ENCODE peak calls at places on chromosomes 7 and 10, in eight cellular contexts. R is GM12865; F is NCI-H1105 treated with DMSO at 0.1 percent for 48 hours; A is T-helper 2 cell; O is endothelial cell; V is activated T-helper 1 cell treated with anti-CD3 and anti-CD28 coated beads, Interleukin-12 subunit alpha, Interleukin-12 subunit beta, Interleukin-2, Interleukin-4 antibody, amounts not matched to agents 30 ng/mL and 10 ng/mL and 1 ng/mL, durations not matched to agents 14 hours and 24 hours and 36 hours; Z is HEK293T; E is upper lobe of right lung. P is an unnamed sample.

GRCh38 chr7:121259826-121260225 is 69.0 kb upstream of the WNT16 start:
- DNase-seq in A (no peak), F (no peak), E (no peak), R (no peak), V (no peak), O (no peak), Z (no peak), P (no peak)

GRCh38 chr10:97503413-97503812 is 4.7 kb downstream of the UBTD1 start:
- DNase-seq in V (no peak), O (no peak), R (no peak), E (peak), A (no peak), F (no peak), Z (no peak), P (no peak)

GRCh38 chr10:24928163-24928562 is 24.2 kb downstream of the PRTFDC1 start:
- DNase-seq in A (no peak), R (no peak), V (no peak), O (no peak), Z (no peak), E (no peak), F (no peak), P (no peak)

GRCh38 chr7:99562832-99563231 is 4.4 kb downstream of the ZNF655 start:
- DNase-seq in V (no peak), R (no peak), E (no peak), F (no peak), A (no peak), O (no peak), Z (no peak), P (no peak)

GRCh38 chr10:64813391-64813790 is 1292.2 kb downstream of the REEP3 start:
- DNase-seq in A (no peak), V (no peak), E (no peak), R (no peak), F (no peak), Z (no peak), O (no peak), P (no peak)

GRCh38 chr7:111012799-111013675 is 77.9 kb upstream of the LRRN3 start:
- DNase-seq in A (peak), E (no peak), V (peak), Z (no peak), F (no peak), O (no peak), R (peak), P (no peak)

GRCh38 chr10:132988988-132989387 is 46.6 kb upstream of the CFAP46 start:
- DNase-seq in F (no peak), R (no peak), Z (no peak), A (no peak), V (no peak), E (peak), O (no peak), P (no peak)

GRCh38 chr10:92970301-92971070 is 90.1 kb upstream of the CYP26C1 start:
- DNase-seq in F (no peak), A (no peak), E (no peak), V (no peak), R (no peak), O (no peak), Z (no peak), P (no peak)

GRCh38 chr10:34109952-34110702 is 705.0 kb downstream of the PARD3 start:
- DNase-seq in Z (peak), A (no peak), O (no peak), E (no peak), V (no peak), R (no peak), F (no peak), P (no peak)

GRCh38 chr10:128024426-128024825 is 101.8 kb downstream of the MKI67 start:
- DNase-seq in A (no peak), F (no peak), Z (no peak), E (no peak), V (no peak), O (no peak), R (no peak), P (no peak)